ENCODE peak calls at places on chromosomes 12 and 14, in six cellular contexts. One of them, this sample, is unnamed.
A peak's percentile ranks its signal among the peaks of the same experiment; 100 is the strongest.

GRCh38 chr12:1800646-1801284 is 19.6 kb upstream of the LRTM2 start:
- DNase-seq in mesendoderm: peak; percentile 79
- DNase-seq in OCI-LY7: peak; percentile 68
- DNase-seq in left ventricle myocardium inferior: no peak
- DNase-seq in naive thymus-derived CD4-positive, alpha-beta T cell: no peak
- DNase-seq in K562: no peak
- DNase-seq in this sample: peak; percentile 35

GRCh38 chr14:58638231-58639205 is 756 bp downstream of the DACT1 start:
- DNase-seq in mesendoderm: peak; percentile 64
- DNase-seq in OCI-LY7: no peak
- DNase-seq in left ventricle myocardium inferior: peak; percentile 24
- DNase-seq in naive thymus-derived CD4-positive, alpha-beta T cell: peak; percentile 46
- DNase-seq in K562: no peak
- DNase-seq in this sample: no peak

GRCh38 chr12:129909051-129910020 is 5.5 kb upstream of the TMEM132D start:
- DNase-seq in mesendoderm: no peak
- DNase-seq in OCI-LY7: no peak
- DNase-seq in left ventricle myocardium inferior: no peak
- DNase-seq in naive thymus-derived CD4-positive, alpha-beta T cell: no peak
- DNase-seq in K562: no peak
- DNase-seq in this sample: no peak

GRCh38 chr12:84857809-84858208 is 54.8 kb downstream of the SLC6A15 start:
- DNase-seq in mesendoderm: no peak
- DNase-seq in OCI-LY7: no peak
- DNase-seq in left ventricle myocardium inferior: no peak
- DNase-seq in naive thymus-derived CD4-positive, alpha-beta T cell: no peak
- DNase-seq in K562: no peak
- DNase-seq in this sample: no peak

GRCh38 chr12:88399811-88400210 is 180.5 kb downstream of the KITLG start:
- DNase-seq in mesendoderm: no peak
- DNase-seq in OCI-LY7: no peak
- DNase-seq in left ventricle myocardium inferior: no peak
- DNase-seq in naive thymus-derived CD4-positive, alpha-beta T cell: no peak
- DNase-seq in K562: no peak
- DNase-seq in this sample: no peak

GRCh38 chr14:105294142-105294597 is 6.6 kb downstream of the BRF1 start:
- DNase-seq in mesendoderm: peak; percentile 23
- DNase-seq in OCI-LY7: peak; percentile 71
- DNase-seq in left ventricle myocardium inferior: peak; percentile 82
- DNase-seq in naive thymus-derived CD4-positive, alpha-beta T cell: peak; percentile 63
- DNase-seq in K562: no peak
- DNase-seq in this sample: no peak

GRCh38 chr12:67019070-67019469 is 250.1 kb upstream of the CAND1 start:
- DNase-seq in mesendoderm: no peak
- DNase-seq in OCI-LY7: no peak
- DNase-seq in left ventricle myocardium inferior: no peak
- DNase-seq in naive thymus-derived CD4-positive, alpha-beta T cell: no peak
- DNase-seq in K562: no peak
- DNase-seq in this sample: no peak

GRCh38 chr12:14710632-14711324 is 14.4 kb upstream of the GUCY2C start:
- DNase-seq in mesendoderm: peak; percentile 53
- DNase-seq in OCI-LY7: no peak
- DNase-seq in left ventricle myocardium inferior: no peak
- DNase-seq in naive thymus-derived CD4-positive, alpha-beta T cell: no peak
- DNase-seq in K562: no peak
- DNase-seq in this sample: no peak

GRCh38 chr14:92659765-92660561 is 88.5 kb downstream of the LGMN start:
- DNase-seq in mesendoderm: no peak
- DNase-seq in OCI-LY7: peak; percentile 13
- DNase-seq in left ventricle myocardium inferior: peak; percentile 55
- DNase-seq in naive thymus-derived CD4-positive, alpha-beta T cell: no peak
- DNase-seq in K562: no peak
- DNase-seq in this sample: no peak

GRCh38 chr14:97332591-97332984 is 535.4 kb downstream of the VRK1 start:
- DNase-seq in mesendoderm: no peak
- DNase-seq in OCI-LY7: no peak
- DNase-seq in left ventricle myocardium inferior: no peak
- DNase-seq in naive thymus-derived CD4-positive, alpha-beta T cell: no peak
- DNase-seq in K562: no peak
- DNase-seq in this sample: no peak

GRCh38 chr12:20410746-20411145 is 42.4 kb downstream of the PDE3A start:
- DNase-seq in mesendoderm: no peak
- DNase-seq in OCI-LY7: no peak
- DNase-seq in left ventricle myocardium inferior: no peak
- DNase-seq in naive thymus-derived CD4-positive, alpha-beta T cell: no peak
- DNase-seq in K562: no peak
- DNase-seq in this sample: no peak

GRCh38 chr12:57766464-57767311 is at the start of gene CYP27B1:
- DNase-seq in mesendoderm: peak; percentile 81
- DNase-seq in OCI-LY7: no peak
- DNase-seq in left ventricle myocardium inferior: peak; percentile 30
- DNase-seq in naive thymus-derived CD4-positive, alpha-beta T cell: no peak
- DNase-seq in K562: peak; percentile 47
- DNase-seq in this sample: no peak

GRCh38 chr12:48044396-48044795 is 40.1 kb upstream of the COL2A1 start:
- DNase-seq in mesendoderm: no peak
- DNase-seq in OCI-LY7: no peak
- DNase-seq in left ventricle myocardium inferior: no peak
- DNase-seq in naive thymus-derived CD4-positive, alpha-beta T cell: no peak
- DNase-seq in K562: no peak
- DNase-seq in this sample: no peak

GRCh38 chr12:76032043-76032981 is 736 bp upstream of the PHLDA1 start:
- DNase-seq in mesendoderm: peak; percentile 94
- DNase-seq in OCI-LY7: peak; percentile 31
- DNase-seq in left ventricle myocardium inferior: peak; percentile 46
- DNase-seq in naive thymus-derived CD4-positive, alpha-beta T cell: no peak
- DNase-seq in K562: peak; percentile 70
- DNase-seq in this sample: no peak

GRCh38 chr14:22563987-22564386 is 25.0 kb downstream of the DAD1 start:
- DNase-seq in mesendoderm: no peak
- DNase-seq in OCI-LY7: peak; percentile 54
- DNase-seq in left ventricle myocardium inferior: no peak
- DNase-seq in naive thymus-derived CD4-positive, alpha-beta T cell: no peak
- DNase-seq in K562: no peak
- DNase-seq in this sample: no peak

GRCh38 chr14:93705513-93706156 is 82.7 kb downstream of the PRIMA1 start:
- DNase-seq in mesendoderm: no peak
- DNase-seq in OCI-LY7: no peak
- DNase-seq in left ventricle myocardium inferior: no peak
- DNase-seq in naive thymus-derived CD4-positive, alpha-beta T cell: no peak
- DNase-seq in K562: no peak
- DNase-seq in this sample: no peak

GRCh38 chr12:54300732-54301427 is at the start of gene NFE2:
- DNase-seq in mesendoderm: peak; percentile 97
- DNase-seq in OCI-LY7: no peak
- DNase-seq in left ventricle myocardium inferior: peak; percentile 37
- DNase-seq in naive thymus-derived CD4-positive, alpha-beta T cell: peak; percentile 48
- DNase-seq in K562: peak; percentile 77
- DNase-seq in this sample: peak; percentile 71
- H3K4me3 ChIP-seq in mesendoderm: peak within 1 kb of the TSS; percentile 14
- H3K4me3 ChIP-seq in OCI-LY7: no peak within 1 kb of the TSS
- H3K4me3 ChIP-seq in left ventricle myocardium inferior: peak within 1 kb of the TSS; percentile 48
- H3K4me3 ChIP-seq in naive thymus-derived CD4-positive, alpha-beta T cell: no peak within 1 kb of the TSS
- H3K4me3 ChIP-seq in K562: peak within 1 kb of the TSS; percentile 78
- H3K4me3 ChIP-seq in this sample: peak within 1 kb of the TSS; percentile 23

GRCh38 chr12:46660276-46660675 is 165.5 kb downstream of the SLC38A4 start:
- DNase-seq in mesendoderm: no peak
- DNase-seq in OCI-LY7: no peak
- DNase-seq in left ventricle myocardium inferior: no peak
- DNase-seq in naive thymus-derived CD4-positive, alpha-beta T cell: no peak
- DNase-seq in K562: no peak
- DNase-seq in this sample: no peak
- H3K27ac ChIP-seq in mesendoderm: no peak overlapping the region
- H3K27ac ChIP-seq in OCI-LY7: no peak overlapping the region
- H3K27ac ChIP-seq in left ventricle myocardium inferior: peak overlapping the region; percentile 79
- H3K27ac ChIP-seq in naive thymus-derived CD4-positive, alpha-beta T cell: no peak overlapping the region
- H3K27ac ChIP-seq in K562: no peak overlapping the region
- H3K27ac ChIP-seq in this sample: no peak overlapping the region

GRCh38 chr12:92078167-92079053 is 67.2 kb downstream of the BTG1 start:
- DNase-seq in mesendoderm: peak; percentile 10
- DNase-seq in OCI-LY7: no peak
- DNase-seq in left ventricle myocardium inferior: no peak
- DNase-seq in naive thymus-derived CD4-positive, alpha-beta T cell: no peak
- DNase-seq in K562: peak; percentile 62
- DNase-seq in this sample: no peak
- H3K4me3 ChIP-seq in mesendoderm: no peak overlapping the region
- H3K4me3 ChIP-seq in OCI-LY7: no peak overlapping the region
- H3K4me3 ChIP-seq in left ventricle myocardium inferior: no peak overlapping the region
- H3K4me3 ChIP-seq in naive thymus-derived CD4-positive, alpha-beta T cell: no peak overlapping the region
- H3K4me3 ChIP-seq in K562: no peak overlapping the region
- H3K4me3 ChIP-seq in this sample: no peak overlapping the region

DNA sequence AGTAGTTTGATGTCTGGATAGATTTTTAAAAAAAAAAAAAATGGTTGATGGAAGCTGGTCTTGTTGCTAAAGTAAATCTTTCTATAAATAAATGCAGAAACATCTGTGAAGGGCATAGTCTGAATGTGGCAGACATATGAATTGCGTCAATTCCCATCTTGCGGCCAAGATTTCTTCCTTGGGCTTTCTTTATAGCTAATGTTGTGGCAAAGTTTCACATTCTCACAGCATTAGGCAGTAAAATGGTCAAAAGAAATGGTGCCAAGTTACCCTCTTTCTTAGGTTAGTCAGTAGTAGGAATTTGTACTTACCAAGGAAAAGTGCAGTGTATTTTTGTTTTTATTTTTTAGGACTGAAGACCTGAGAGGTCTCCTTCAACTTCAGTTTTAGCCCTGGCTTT is 35.8 kb downstream of the RASSF8 start:
- DNase-seq in mesendoderm: no peak
- DNase-seq in OCI-LY7: no peak
- DNase-seq in left ventricle myocardium inferior: no peak
- DNase-seq in naive thymus-derived CD4-positive, alpha-beta T cell: no peak
- DNase-seq in K562: no peak
- DNase-seq in this sample: no peak
- H3K27ac ChIP-seq in mesendoderm: no peak overlapping the region
- H3K27ac ChIP-seq in OCI-LY7: no peak overlapping the region
- H3K27ac ChIP-seq in left ventricle myocardium inferior: peak overlapping the region; percentile 27
- H3K27ac ChIP-seq in naive thymus-derived CD4-positive, alpha-beta T cell: no peak overlapping the region
- H3K27ac ChIP-seq in K562: no peak overlapping the region
- H3K27ac ChIP-seq in this sample: no peak overlapping the region

GRCh38 chr14:65045011-65045410 is 57.3 kb downstream of the MAX start:
- DNase-seq in mesendoderm: no peak
- DNase-seq in OCI-LY7: no peak
- DNase-seq in left ventricle myocardium inferior: no peak
- DNase-seq in naive thymus-derived CD4-positive, alpha-beta T cell: no peak
- DNase-seq in K562: no peak
- DNase-seq in this sample: no peak
- H3K4me3 ChIP-seq in mesendoderm: no peak overlapping the region
- H3K4me3 ChIP-seq in OCI-LY7: no peak overlapping the region
- H3K4me3 ChIP-seq in left ventricle myocardium inferior: no peak overlapping the region
- H3K4me3 ChIP-seq in naive thymus-derived CD4-positive, alpha-beta T cell: no peak overlapping the region
- H3K4me3 ChIP-seq in K562: no peak overlapping the region
- H3K4me3 ChIP-seq in this sample: no peak overlapping the region

DNA sequence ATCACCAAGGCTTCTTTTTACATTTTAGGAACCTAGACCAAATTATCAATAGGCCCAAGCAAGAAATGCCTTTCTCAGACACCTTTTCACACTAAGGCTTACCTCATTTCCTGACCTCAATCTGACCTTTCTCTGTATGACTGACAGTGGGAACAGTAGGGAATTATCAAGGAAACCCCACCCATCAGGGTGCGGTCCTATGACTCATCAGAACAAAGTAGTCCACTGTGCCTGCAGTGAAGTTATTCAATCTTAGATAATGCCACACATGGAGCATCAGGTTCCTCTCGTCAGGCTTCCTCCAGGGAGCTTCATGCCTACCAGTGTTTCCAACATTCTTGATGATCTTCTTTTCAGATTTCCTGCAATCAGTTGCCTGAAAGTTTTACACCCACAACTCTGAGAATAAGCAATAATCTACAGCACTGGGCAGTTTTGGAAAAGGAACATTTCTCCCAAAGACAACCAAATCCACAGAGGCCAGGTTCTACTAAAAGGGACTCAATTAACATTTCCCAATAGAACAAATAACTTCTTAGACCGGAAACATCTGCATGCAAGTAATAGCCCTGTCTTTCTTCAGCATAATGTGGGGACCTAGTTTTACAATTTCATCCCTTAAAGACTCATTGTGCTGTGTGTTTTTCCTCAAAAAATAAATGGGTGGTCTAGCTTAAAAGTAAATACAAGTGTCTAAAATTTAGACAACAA is 35.9 kb upstream of the TMTC2 start:
- DNase-seq in mesendoderm: peak; percentile 64
- DNase-seq in OCI-LY7: no peak
- DNase-seq in left ventricle myocardium inferior: peak; percentile 33
- DNase-seq in naive thymus-derived CD4-positive, alpha-beta T cell: no peak
- DNase-seq in K562: no peak
- DNase-seq in this sample: no peak
- H3K27ac ChIP-seq in mesendoderm: no peak overlapping the region
- H3K27ac ChIP-seq in OCI-LY7: no peak overlapping the region
- H3K27ac ChIP-seq in left ventricle myocardium inferior: peak overlapping the region; percentile 67
- H3K27ac ChIP-seq in naive thymus-derived CD4-positive, alpha-beta T cell: no peak overlapping the region
- H3K27ac ChIP-seq in K562: no peak overlapping the region
- H3K27ac ChIP-seq in this sample: no peak overlapping the region

GRCh38 chr12:21776242-21776641 is 1.7 kb upstream of the KCNJ8 start:
- DNase-seq in mesendoderm: no peak
- DNase-seq in OCI-LY7: no peak
- DNase-seq in left ventricle myocardium inferior: peak; percentile 25
- DNase-seq in naive thymus-derived CD4-positive, alpha-beta T cell: no peak
- DNase-seq in K562: no peak
- DNase-seq in this sample: no peak

GRCh38 chr12:21773263-21773741 is 1.2 kb downstream of the KCNJ8 start:
- DNase-seq in mesendoderm: peak; percentile 83
- DNase-seq in OCI-LY7: no peak
- DNase-seq in left ventricle myocardium inferior: peak; percentile 70
- DNase-seq in naive thymus-derived CD4-positive, alpha-beta T cell: no peak
- DNase-seq in K562: peak; percentile 22
- DNase-seq in this sample: peak; percentile 71

GRCh38 chr12:21773799-21774198 is 707 bp downstream of the KCNJ8 start:
- DNase-seq in mesendoderm: no peak
- DNase-seq in OCI-LY7: no peak
- DNase-seq in left ventricle myocardium inferior: no peak
- DNase-seq in naive thymus-derived CD4-positive, alpha-beta T cell: no peak
- DNase-seq in K562: no peak
- DNase-seq in this sample: no peak

GRCh38 chr12:21774358-21775129 is at the start of gene KCNJ8:
- DNase-seq in mesendoderm: peak; percentile 88
- DNase-seq in OCI-LY7: no peak
- DNase-seq in left ventricle myocardium inferior: peak; percentile 92
- DNase-seq in naive thymus-derived CD4-positive, alpha-beta T cell: no peak
- DNase-seq in K562: peak; percentile 57
- DNase-seq in this sample: no peak

DNA sequence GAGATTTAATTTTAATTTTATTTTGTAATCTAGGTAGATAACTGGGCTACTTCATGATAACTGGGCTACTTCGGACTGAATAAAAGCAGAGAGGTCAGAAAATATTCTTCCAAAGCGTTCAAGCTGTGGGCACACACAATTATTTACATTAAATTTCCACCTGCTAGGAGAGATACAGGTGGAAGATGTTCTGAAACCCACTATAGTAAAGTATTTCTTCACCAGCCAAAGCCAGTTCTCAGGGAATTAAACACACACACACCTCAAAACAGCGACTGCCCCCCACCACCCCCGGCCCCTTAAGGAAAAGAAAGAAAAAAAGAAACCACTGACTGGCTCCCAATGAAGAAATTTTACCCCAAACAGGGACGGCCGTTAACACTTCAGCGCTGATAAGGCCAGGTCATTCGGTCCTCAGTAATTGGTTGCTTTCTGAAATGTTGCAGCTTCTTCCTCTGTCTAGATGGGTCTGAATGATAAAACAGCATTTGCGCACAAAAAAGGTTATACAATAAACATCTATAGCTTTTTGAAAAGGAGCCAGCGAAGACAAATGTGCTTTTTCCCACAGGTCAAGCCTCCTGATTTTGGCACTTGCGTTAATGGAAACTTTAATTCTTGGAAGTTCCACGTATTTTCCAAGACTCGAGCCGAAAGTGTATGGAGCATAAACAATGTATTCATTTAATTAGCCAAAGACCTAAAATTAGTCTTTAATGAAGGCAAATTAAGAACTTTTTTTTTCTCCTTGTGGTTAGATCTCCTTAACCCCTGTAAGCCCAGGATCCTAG is 819 bp upstream of the KCNJ8 start:
- DNase-seq in mesendoderm: peak; percentile 8
- DNase-seq in OCI-LY7: no peak
- DNase-seq in left ventricle myocardium inferior: no peak
- DNase-seq in naive thymus-derived CD4-positive, alpha-beta T cell: no peak
- DNase-seq in K562: peak; percentile 27
- DNase-seq in this sample: no peak
- H3K4me3 ChIP-seq in mesendoderm: no peak overlapping the region
- H3K4me3 ChIP-seq in OCI-LY7: no peak overlapping the region
- H3K4me3 ChIP-seq in left ventricle myocardium inferior: peak overlapping the region; percentile 76
- H3K4me3 ChIP-seq in naive thymus-derived CD4-positive, alpha-beta T cell: no peak overlapping the region
- H3K4me3 ChIP-seq in K562: peak overlapping the region; percentile 47
- H3K4me3 ChIP-seq in this sample: peak overlapping the region; percentile 27

This sample was measured in iPS DF 6.9.